ENCODE peak calls at places on chromosomes 2 and 18, in nine cellular contexts. One of them, this sample, is unnamed.

GRCh38 chr2:226063704-226064390 is 664.3 kb downstream of the NYAP2 start:
- DNase-seq in left lung: no peak
- DNase-seq in omental fat pad: no peak
- DNase-seq in WTC11: no peak
- DNase-seq in fibroblast of pulmonary artery: peak
- DNase-seq in AG10803: peak
- DNase-seq in AG04449: peak
- DNase-seq in A549: peak
- DNase-seq in PC-9: no peak
- DNase-seq in this sample: no peak

GRCh38 chr2:29270606-29271005 is 155.4 kb downstream of the CLIP4 start:
- DNase-seq in left lung: no peak
- DNase-seq in omental fat pad: no peak
- DNase-seq in WTC11: no peak
- DNase-seq in fibroblast of pulmonary artery: no peak
- DNase-seq in AG10803: no peak
- DNase-seq in AG04449: no peak
- DNase-seq in A549: no peak
- DNase-seq in PC-9: no peak
- DNase-seq in this sample: no peak

GRCh38 chr2:218375212-218375611 is 6.9 kb upstream of the SLC11A1 start:
- DNase-seq in left lung: no peak
- DNase-seq in omental fat pad: no peak
- DNase-seq in WTC11: no peak
- DNase-seq in fibroblast of pulmonary artery: peak
- DNase-seq in AG10803: peak
- DNase-seq in AG04449: no peak
- DNase-seq in A549: no peak
- DNase-seq in PC-9: no peak
- DNase-seq in this sample: no peak

GRCh38 chr2:46548103-46548486 is 68.7 kb downstream of the TMEM247 start:
- DNase-seq in left lung: peak
- DNase-seq in omental fat pad: no peak
- DNase-seq in WTC11: no peak
- DNase-seq in fibroblast of pulmonary artery: no peak
- DNase-seq in AG10803: no peak
- DNase-seq in AG04449: no peak
- DNase-seq in A549: no peak
- DNase-seq in PC-9: no peak
- DNase-seq in this sample: peak

GRCh38 chr2:238646803-238647202 is 201.1 kb upstream of the TWIST2 start:
- DNase-seq in left lung: no peak
- DNase-seq in omental fat pad: no peak
- DNase-seq in WTC11: no peak
- DNase-seq in fibroblast of pulmonary artery: no peak
- DNase-seq in AG10803: no peak
- DNase-seq in AG04449: no peak
- DNase-seq in A549: no peak
- DNase-seq in PC-9: no peak
- DNase-seq in this sample: no peak

GRCh38 chr2:55761526-55761925 is 67.9 kb upstream of the PNPT1 start:
- DNase-seq in left lung: no peak
- DNase-seq in omental fat pad: no peak
- DNase-seq in WTC11: no peak
- DNase-seq in fibroblast of pulmonary artery: peak
- DNase-seq in AG10803: peak
- DNase-seq in AG04449: no peak
- DNase-seq in A549: no peak
- DNase-seq in PC-9: no peak
- DNase-seq in this sample: no peak

GRCh38 chr2:114083717-114084387 is 194.0 kb downstream of the ACTR3 start:
- DNase-seq in left lung: no peak
- DNase-seq in omental fat pad: no peak
- DNase-seq in WTC11: no peak
- DNase-seq in fibroblast of pulmonary artery: no peak
- DNase-seq in AG10803: no peak
- DNase-seq in AG04449: no peak
- DNase-seq in A549: no peak
- DNase-seq in PC-9: no peak
- DNase-seq in this sample: no peak

GRCh38 chr2:241584446-241584845 is 25.9 kb downstream of the BOK start:
- DNase-seq in left lung: no peak
- DNase-seq in omental fat pad: no peak
- DNase-seq in WTC11: no peak
- DNase-seq in fibroblast of pulmonary artery: peak
- DNase-seq in AG10803: peak
- DNase-seq in AG04449: no peak
- DNase-seq in A549: peak
- DNase-seq in PC-9: peak
- DNase-seq in this sample: no peak

DNA sequence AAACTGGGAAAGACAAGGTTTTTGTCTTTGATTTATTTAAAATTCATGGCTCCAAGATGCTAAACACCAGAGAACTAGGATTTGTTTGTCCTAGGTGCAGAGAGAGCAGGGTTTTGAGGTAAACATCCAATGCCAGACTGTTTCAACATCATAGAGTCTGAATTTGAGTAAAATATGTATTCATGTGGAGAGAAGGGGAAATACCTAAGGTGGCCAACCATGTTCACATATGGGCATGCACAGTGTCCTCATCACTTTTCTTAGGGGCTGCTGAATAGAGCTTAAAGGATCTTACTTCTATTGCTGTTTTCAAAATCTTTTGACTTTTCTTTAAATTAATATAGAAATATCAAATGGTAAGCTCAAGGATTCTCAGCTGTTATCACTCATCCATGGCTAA is 287.0 kb upstream of the CCDC68 start:
- DNase-seq in left lung: no peak
- DNase-seq in omental fat pad: no peak
- DNase-seq in WTC11: no peak
- DNase-seq in fibroblast of pulmonary artery: no peak
- DNase-seq in AG10803: no peak
- DNase-seq in AG04449: no peak
- DNase-seq in A549: no peak
- DNase-seq in PC-9: no peak
- DNase-seq in this sample: no peak
- TF ChIP-seq CTCF in left lung: no peak
- TF ChIP-seq CTCF in omental fat pad: no peak
- TF ChIP-seq CTCF in WTC11: no peak
- TF ChIP-seq CTCF in fibroblast of pulmonary artery: no peak
- TF ChIP-seq CTCF in AG10803: no peak
- TF ChIP-seq CTCF in AG04449: no peak
- TF ChIP-seq CTCF in A549: no peak
- TF ChIP-seq CTCF in PC-9: no peak
- TF ChIP-seq CTCF in this sample: no peak

GRCh38 chr2:135845997-135846396 is 9.0 kb upstream of the LCT start:
- DNase-seq in left lung: no peak
- DNase-seq in omental fat pad: no peak
- DNase-seq in WTC11: no peak
- DNase-seq in fibroblast of pulmonary artery: no peak
- DNase-seq in AG10803: no peak
- DNase-seq in AG04449: no peak
- DNase-seq in A549: no peak
- DNase-seq in PC-9: no peak
- DNase-seq in this sample: no peak

GRCh38 chr2:135843671-135844070 is 6.7 kb upstream of the LCT start:
- DNase-seq in left lung: no peak
- DNase-seq in omental fat pad: no peak
- DNase-seq in WTC11: no peak
- DNase-seq in fibroblast of pulmonary artery: no peak
- DNase-seq in AG10803: peak
- DNase-seq in AG04449: no peak
- DNase-seq in A549: no peak
- DNase-seq in PC-9: no peak
- DNase-seq in this sample: no peak

GRCh38 chr2:135844285-135844985 is 7.5 kb upstream of the LCT start:
- DNase-seq in left lung: no peak
- DNase-seq in omental fat pad: no peak
- DNase-seq in WTC11: no peak
- DNase-seq in fibroblast of pulmonary artery: no peak
- DNase-seq in AG10803: no peak
- DNase-seq in AG04449: no peak
- DNase-seq in A549: no peak
- DNase-seq in PC-9: no peak
- DNase-seq in this sample: no peak

GRCh38 chr2:135849087-135849486 is 12.1 kb upstream of the LCT start:
- DNase-seq in left lung: no peak
- DNase-seq in omental fat pad: no peak
- DNase-seq in WTC11: no peak
- DNase-seq in fibroblast of pulmonary artery: no peak
- DNase-seq in AG10803: no peak
- DNase-seq in AG04449: no peak
- DNase-seq in A549: no peak
- DNase-seq in PC-9: no peak
- DNase-seq in this sample: no peak

DNA sequence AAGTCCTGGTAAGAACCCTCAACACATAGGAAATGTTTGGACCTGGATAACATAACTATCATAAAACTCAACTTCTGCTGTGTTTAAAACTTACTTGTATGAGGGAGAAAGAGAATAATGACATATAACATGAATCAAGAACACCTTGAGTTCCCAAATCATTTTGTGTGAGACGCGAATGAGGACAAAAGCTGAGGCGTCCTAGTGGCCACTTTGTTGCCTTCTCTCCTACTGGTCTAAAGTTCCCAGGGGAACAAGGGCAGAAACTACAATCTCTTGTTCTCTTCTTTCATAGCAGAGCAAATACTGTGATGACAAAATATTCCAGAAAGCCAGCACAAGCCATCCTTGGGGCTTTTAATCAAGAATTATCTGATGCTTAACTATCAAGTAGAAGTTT is 8.3 kb upstream of the LCT start:
- DNase-seq in left lung: no peak
- DNase-seq in omental fat pad: no peak
- DNase-seq in WTC11: no peak
- DNase-seq in fibroblast of pulmonary artery: no peak
- DNase-seq in AG10803: no peak
- DNase-seq in AG04449: no peak
- DNase-seq in A549: no peak
- DNase-seq in PC-9: no peak
- DNase-seq in this sample: no peak
- TF ChIP-seq CTCF in left lung: no peak
- TF ChIP-seq CTCF in omental fat pad: no peak
- TF ChIP-seq CTCF in WTC11: no peak
- TF ChIP-seq CTCF in fibroblast of pulmonary artery: no peak
- TF ChIP-seq CTCF in AG10803: no peak
- TF ChIP-seq CTCF in AG04449: no peak
- TF ChIP-seq CTCF in A549: no peak
- TF ChIP-seq CTCF in PC-9: no peak
- TF ChIP-seq CTCF in this sample: no peak

GRCh38 chr18:56743115-56743514 is 92.0 kb downstream of the WDR7 start:
- DNase-seq in left lung: no peak
- DNase-seq in omental fat pad: no peak
- DNase-seq in WTC11: no peak
- DNase-seq in fibroblast of pulmonary artery: no peak
- DNase-seq in AG10803: no peak
- DNase-seq in AG04449: no peak
- DNase-seq in A549: no peak
- DNase-seq in PC-9: no peak
- DNase-seq in this sample: no peak

GRCh38 chr18:56747857-56748256 is 96.7 kb downstream of the WDR7 start:
- DNase-seq in left lung: no peak
- DNase-seq in omental fat pad: no peak
- DNase-seq in WTC11: no peak
- DNase-seq in fibroblast of pulmonary artery: no peak
- DNase-seq in AG10803: no peak
- DNase-seq in AG04449: no peak
- DNase-seq in A549: no peak
- DNase-seq in PC-9: no peak
- DNase-seq in this sample: no peak

GRCh38 chr18:56747032-56747658 is 96.0 kb downstream of the WDR7 start:
- DNase-seq in left lung: no peak
- DNase-seq in omental fat pad: no peak
- DNase-seq in WTC11: no peak
- DNase-seq in fibroblast of pulmonary artery: no peak
- DNase-seq in AG10803: no peak
- DNase-seq in AG04449: no peak
- DNase-seq in A549: no peak
- DNase-seq in PC-9: no peak
- DNase-seq in this sample: no peak

DNA sequence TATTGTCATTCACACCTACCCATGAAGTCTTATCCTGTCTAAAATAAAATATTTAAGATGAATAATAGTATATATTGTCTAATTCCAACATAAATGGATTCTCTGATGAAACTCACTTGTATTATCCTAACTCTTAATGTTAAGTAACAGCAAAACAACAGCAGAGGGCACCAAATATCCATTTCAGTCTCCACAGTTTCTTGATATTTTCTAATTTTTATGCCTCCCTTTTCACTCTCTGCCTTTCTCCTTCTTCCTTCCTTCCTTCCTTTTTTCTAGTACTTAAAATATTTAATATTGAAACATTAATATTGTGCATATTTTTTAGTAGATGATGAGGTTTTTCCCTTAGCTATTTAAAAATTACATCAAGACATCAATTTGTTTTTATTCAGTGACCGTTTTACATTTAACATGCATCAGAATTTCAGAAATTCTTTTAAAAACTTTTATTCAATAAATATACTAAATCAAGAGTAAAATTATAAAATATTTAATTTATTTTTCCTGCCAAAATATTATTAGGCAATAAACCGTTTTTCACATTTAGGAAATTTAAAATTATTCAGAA is 97.6 kb downstream of the WDR7 start:
- DNase-seq in left lung: no peak
- DNase-seq in omental fat pad: no peak
- DNase-seq in WTC11: no peak
- DNase-seq in fibroblast of pulmonary artery: peak
- DNase-seq in AG10803: peak
- DNase-seq in AG04449: peak
- DNase-seq in A549: peak
- DNase-seq in PC-9: no peak
- DNase-seq in this sample: no peak
- TF ChIP-seq CTCF in left lung: peak
- TF ChIP-seq CTCF in omental fat pad: no peak
- TF ChIP-seq CTCF in WTC11: peak
- TF ChIP-seq CTCF in fibroblast of pulmonary artery: peak
- TF ChIP-seq CTCF in AG10803: peak
- TF ChIP-seq CTCF in AG04449: peak
- TF ChIP-seq CTCF in A549: peak
- TF ChIP-seq CTCF in PC-9: peak
- TF ChIP-seq CTCF in this sample: peak

GRCh38 chr2:65796259-65796658 is 363.9 kb upstream of the SPRED2 start:
- DNase-seq in left lung: no peak
- DNase-seq in omental fat pad: no peak
- DNase-seq in WTC11: no peak
- DNase-seq in fibroblast of pulmonary artery: no peak
- DNase-seq in AG10803: no peak
- DNase-seq in AG04449: no peak
- DNase-seq in A549: no peak
- DNase-seq in PC-9: no peak
- DNase-seq in this sample: no peak

GRCh38 chr2:65804777-65805176 is 372.4 kb upstream of the SPRED2 start:
- DNase-seq in left lung: no peak
- DNase-seq in omental fat pad: no peak
- DNase-seq in WTC11: no peak
- DNase-seq in fibroblast of pulmonary artery: no peak
- DNase-seq in AG10803: no peak
- DNase-seq in AG04449: no peak
- DNase-seq in A549: no peak
- DNase-seq in PC-9: no peak
- DNase-seq in this sample: no peak

GRCh38 chr2:65799455-65799854 is 367.1 kb upstream of the SPRED2 start:
- DNase-seq in left lung: no peak
- DNase-seq in omental fat pad: no peak
- DNase-seq in WTC11: no peak
- DNase-seq in fibroblast of pulmonary artery: no peak
- DNase-seq in AG10803: no peak
- DNase-seq in AG04449: no peak
- DNase-seq in A549: no peak
- DNase-seq in PC-9: no peak
- DNase-seq in this sample: no peak

GRCh38 chr2:65802298-65802942 is 370.0 kb upstream of the SPRED2 start:
- DNase-seq in left lung: no peak
- DNase-seq in omental fat pad: no peak
- DNase-seq in WTC11: no peak
- DNase-seq in fibroblast of pulmonary artery: no peak
- DNase-seq in AG10803: no peak
- DNase-seq in AG04449: no peak
- DNase-seq in A549: no peak
- DNase-seq in PC-9: no peak
- DNase-seq in this sample: no peak

GRCh38 chr2:65800998-65801397 is 368.6 kb upstream of the SPRED2 start:
- DNase-seq in left lung: no peak
- DNase-seq in omental fat pad: no peak
- DNase-seq in WTC11: peak
- DNase-seq in fibroblast of pulmonary artery: peak
- DNase-seq in AG10803: peak
- DNase-seq in AG04449: no peak
- DNase-seq in A549: peak
- DNase-seq in PC-9: peak
- DNase-seq in this sample: no peak
- TF ChIP-seq CTCF in left lung: no peak
- TF ChIP-seq CTCF in omental fat pad: no peak
- TF ChIP-seq CTCF in WTC11: peak
- TF ChIP-seq CTCF in fibroblast of pulmonary artery: peak
- TF ChIP-seq CTCF in AG10803: peak
- TF ChIP-seq CTCF in AG04449: peak
- TF ChIP-seq CTCF in A549: peak
- TF ChIP-seq CTCF in PC-9: peak
- TF ChIP-seq CTCF in this sample: no peak

This sample was measured in CD14-positive monocyte.